ENCODE peak calls at places on chromosome 22, in six cellular contexts. Z, N, Y, F, D and S are unnamed samples.

GRCh38 chr22:22070371-22070824 is 87.8 kb upstream of the TOP3B start:
- DNase-seq in Z (no peak), N (no peak), Y (no peak), F (no peak), D (no peak), S (peak)

GRCh38 chr22:35177811-35178210 is 79.5 kb upstream of the HMGXB4 start:
- DNase-seq in Z (no peak), N (no peak), Y (no peak), F (no peak), D (no peak), S (no peak)

GRCh38 chr22:35555351-35555915 is 14.8 kb downstream of the RASD2 start:
- DNase-seq in Z (peak), N (no peak), Y (no peak), F (peak), D (no peak), S (no peak)

GRCh38 chr22:24186892-24187670 is 5.8 kb downstream of the SUSD2 start:
- DNase-seq in Z (no peak), N (peak), Y (no peak), F (no peak), D (no peak), S (no peak)

GRCh38 chr22:23283591-23284503 is 103.5 kb downstream of the BCR start:
- DNase-seq in Z (no peak), N (no peak), Y (no peak), F (no peak), D (no peak), S (no peak)

GRCh38 chr22:35726933-35727332 is 9.3 kb downstream of the APOL5 start:
- DNase-seq in Z (no peak), N (no peak), Y (no peak), F (no peak), D (no peak), S (no peak)

GRCh38 chr22:27422442-27422841 is 379.1 kb downstream of the MN1 start:
- DNase-seq in Z (no peak), N (no peak), Y (no peak), F (no peak), D (no peak), S (no peak)

GRCh38 chr22:48464246-48464645 is 1363.4 kb downstream of the BRD1 start:
- DNase-seq in Z (no peak), N (no peak), Y (no peak), F (no peak), D (no peak), S (no peak)

GRCh38 chr22:43375951-43376455 is 32.8 kb upstream of the SCUBE1 start:
- DNase-seq in Z (no peak), N (no peak), Y (no peak), F (peak), D (no peak), S (no peak)

GRCh38 chr22:30079952-30080533 is at the start of gene HORMAD2:
- DNase-seq in Z (no peak), N (no peak), Y (peak), F (no peak), D (no peak), S (peak)

GRCh38 chr22:49608228-49608627 is 219.4 kb downstream of the BRD1 start:
- DNase-seq in Z (no peak), N (peak), Y (no peak), F (no peak), D (no peak), S (no peak)

DNA sequence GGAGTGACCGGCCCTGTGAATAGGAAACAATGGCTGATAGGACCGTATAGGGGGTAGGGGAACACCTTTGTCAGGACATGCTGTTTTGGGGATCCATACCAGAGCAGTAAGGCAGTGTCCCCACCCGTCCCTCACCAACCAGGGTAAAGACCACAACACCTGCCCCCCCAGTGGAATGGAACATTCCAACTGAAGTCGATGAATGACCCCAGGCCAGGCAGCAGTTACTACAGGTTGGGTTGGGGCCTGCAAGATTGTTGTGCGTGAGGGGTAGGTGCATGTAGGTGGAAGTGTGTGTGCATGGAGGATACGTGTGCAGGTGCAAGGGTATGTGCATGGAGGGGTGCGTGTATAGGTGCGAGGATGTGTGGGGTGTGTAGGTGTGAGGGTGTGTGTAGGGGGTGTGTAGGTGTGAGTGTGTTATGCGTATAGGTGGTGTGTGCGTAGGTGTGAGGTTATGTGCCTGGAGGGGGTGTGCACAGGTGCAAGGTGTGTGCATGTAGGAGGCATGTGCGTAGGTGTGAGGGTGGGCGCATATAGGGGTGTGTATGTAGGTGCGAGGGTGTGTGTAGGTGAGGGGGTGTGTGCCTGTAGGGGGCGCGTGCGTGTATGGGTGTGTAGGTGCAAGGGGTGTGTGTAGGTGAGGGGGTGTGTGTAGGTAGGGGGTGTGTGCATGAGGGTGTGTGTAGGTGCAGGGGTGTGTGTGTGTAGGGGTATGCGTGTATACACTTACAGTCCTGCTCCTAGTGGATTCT is 32.9 kb downstream of the PISD start:
- DNase-seq in Z (no peak), N (peak), Y (no peak), F (no peak), D (no peak), S (no peak)
- H3K4me3 ChIP-seq in Z (no peak), N (no peak), Y (peak), F (peak), D (no peak), S (peak)

DNA sequence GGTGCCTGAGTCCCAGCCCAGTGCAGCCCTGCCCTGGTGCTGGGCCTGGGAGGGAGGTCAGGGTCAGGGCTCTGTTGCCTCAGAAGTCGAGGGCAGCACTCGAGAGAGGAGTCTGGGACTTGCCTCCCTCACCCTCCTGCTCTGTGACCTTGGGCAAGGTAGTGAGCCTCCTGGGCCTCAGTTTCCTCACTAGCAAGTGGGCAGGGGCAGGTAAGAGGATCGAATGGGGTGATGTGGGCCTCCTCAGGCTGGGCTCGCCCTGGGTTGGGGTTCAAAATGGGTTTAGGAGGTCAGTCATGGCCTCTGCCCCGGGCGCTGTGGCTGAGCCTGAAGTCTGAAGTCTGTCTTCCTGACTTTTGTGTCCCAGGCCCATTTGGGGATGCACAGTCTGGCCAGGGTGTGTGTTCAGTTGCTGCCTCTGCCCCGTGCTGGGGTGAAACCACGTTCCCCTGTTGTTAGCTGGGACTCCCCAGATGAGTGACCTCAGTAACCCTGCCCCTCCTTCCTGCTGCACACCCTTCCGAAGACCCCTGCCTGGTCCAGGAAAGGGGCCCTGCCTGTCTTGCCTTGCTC is 40.9 kb upstream of the CELSR1 start:
- DNase-seq in Z (no peak), N (peak), Y (no peak), F (no peak), D (no peak), S (no peak)
- H3K4me3 ChIP-seq in Z (no peak), N (no peak), Y (peak), F (peak), D (no peak), S (peak)

GRCh38 chr22:45978275-45978713 is 1.3 kb upstream of the WNT7B start:
- DNase-seq in Z (no peak), N (no peak), Y (no peak), F (no peak), D (no peak), S (no peak)
- H3K4me3 ChIP-seq in Z (no peak), N (no peak), Y (peak), F (no peak), D (no peak), S (peak)

GRCh38 chr22:17119481-17120202 is 1.5 kb downstream of the TMEM121B start:
- DNase-seq in Z (no peak), N (peak), Y (no peak), F (no peak), D (no peak), S (no peak)

GRCh38 chr22:17121235-17122195 is at the start of gene TMEM121B:
- DNase-seq in Z (peak), N (peak), Y (no peak), F (peak), D (no peak), S (no peak)

GRCh38 chr22:17120711-17121234 is 387 bp downstream of the TMEM121B start:
- DNase-seq in Z (no peak), N (no peak), Y (no peak), F (no peak), D (no peak), S (no peak)

GRCh38 chr22:17118342-17118741 is 2.8 kb downstream of the TMEM121B start:
- DNase-seq in Z (no peak), N (no peak), Y (no peak), F (no peak), D (no peak), S (no peak)

GRCh38 chr22:17120281-17120680 is 879 bp downstream of the TMEM121B start:
- DNase-seq in Z (peak), N (peak), Y (no peak), F (peak), D (peak), S (no peak)
- H3K4me3 ChIP-seq in Z (no peak), N (no peak), Y (no peak), F (no peak), D (peak), S (no peak)

GRCh38 chr22:39039306-39040126 is 1.1 kb upstream of the APOBEC3F start:
- DNase-seq in Z (no peak), N (no peak), Y (no peak), F (no peak), D (no peak), S (no peak)
- H3K4me3 ChIP-seq in Z (no peak), N (no peak), Y (no peak), F (no peak), D (no peak), S (peak)

GRCh38 chr22:37325024-37325395 is 42.7 kb downstream of the CYTH4 start:
- DNase-seq in Z (no peak), N (no peak), Y (no peak), F (no peak), D (no peak), S (no peak)
- H3K4me3 ChIP-seq in Z (no peak), N (no peak), Y (peak), F (no peak), D (no peak), S (no peak)